ENCODE peak calls at places on chromosomes 7 and 10, in five cellular contexts. B is CD8-positive, alpha-beta T cell; S is HFF-Myc; Y is fibroblast of pulmonary artery; G is AG10803. N is an unnamed sample.

GRCh38 chr10:52775132-52775647 is 2.6 kb upstream of the MBL2 start:
- DNase-seq in B (no peak), S (no peak), Y (no peak), G (no peak), N (no peak)

GRCh38 chr10:132480356-132480755 is 57.2 kb upstream of the INPP5A start:
- DNase-seq in B (no peak), S (no peak), Y (no peak), G (no peak), N (no peak)

GRCh38 chr7:74012842-74013249 is 15.1 kb upstream of the ELN start:
- DNase-seq in B (no peak), S (no peak), Y (no peak), G (no peak), N (no peak)

GRCh38 chr10:17536221-17536620 is 81.0 kb downstream of the HACD1 start:
- DNase-seq in B (no peak), S (no peak), Y (no peak), G (peak), N (no peak)

GRCh38 chr7:66110861-66111260 is 3.8 kb upstream of the CRCP start:
- DNase-seq in B (no peak), S (no peak), Y (peak), G (peak), N (peak)

GRCh38 chr10:131816941-131817700 is 83.7 kb upstream of the PPP2R2D start:
- DNase-seq in B (no peak), S (no peak), Y (no peak), G (no peak), N (no peak)

GRCh38 chr7:152464312-152465117 is 28.7 kb upstream of the KMT2C start:
- DNase-seq in B (peak), S (peak), Y (peak), G (peak), N (peak)

GRCh38 chr10:43125274-43125845 is 12.9 kb upstream of the CSGALNACT2 start:
- DNase-seq in B (no peak), S (no peak), Y (no peak), G (no peak), N (no peak)

GRCh38 chr10:3779146-3779707 is 5.8 kb downstream of the KLF6 start:
- DNase-seq in B (no peak), S (no peak), Y (peak), G (peak), N (no peak)

GRCh38 chr7:148385009-148385682 is 205.4 kb upstream of the C7orf33 start:
- DNase-seq in B (no peak), S (no peak), Y (no peak), G (no peak), N (no peak)

GRCh38 chr10:84138478-84139125 is 707 bp upstream of the GHITM start:
- DNase-seq in B (peak), S (no peak), Y (no peak), G (no peak), N (no peak)

GRCh38 chr10:70672165-70672992 is at the start of gene ADAMTS14:
- DNase-seq in B (peak), S (no peak), Y (no peak), G (peak), N (no peak)

GRCh38 chr10:119439922-119440321 is 102.6 kb downstream of the RGS10 start:
- DNase-seq in B (no peak), S (no peak), Y (no peak), G (no peak), N (no peak)

GRCh38 chr10:128456271-128456670 is 330.0 kb upstream of the MKI67 start:
- DNase-seq in B (no peak), S (no peak), Y (no peak), G (no peak), N (no peak)

GRCh38 chr10:60823324-60823723 is 45.0 kb downstream of the CDK1 start:
- DNase-seq in B (no peak), S (no peak), Y (no peak), G (no peak), N (no peak)
- TF ChIP-seq CTCF in B (no peak), S (no peak), Y (no peak), G (no peak), N (no peak)

DNA sequence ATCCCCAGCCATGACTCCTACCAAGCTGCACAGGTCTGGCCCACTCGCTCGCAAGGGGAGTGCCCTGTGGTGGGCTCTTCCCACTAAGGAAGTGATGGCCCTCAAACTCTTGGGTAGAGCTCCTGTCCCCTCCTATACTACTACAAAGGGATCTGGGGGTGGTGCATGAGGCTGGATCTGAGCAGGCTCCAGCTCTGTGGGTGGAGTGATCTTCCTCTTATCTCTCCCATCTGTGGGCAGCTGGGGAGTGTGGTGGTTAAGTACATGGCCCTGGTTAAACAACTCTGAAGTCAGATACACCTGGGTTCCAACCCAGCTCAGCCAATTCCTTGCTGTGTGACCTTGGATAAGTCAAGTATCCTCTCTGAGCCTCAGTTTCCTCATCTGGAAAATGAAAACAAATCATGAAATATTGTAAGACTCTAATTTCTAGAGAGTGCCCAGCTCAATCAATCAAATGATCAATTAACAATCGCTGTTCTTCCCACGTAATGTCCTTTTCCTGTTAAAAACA is 17.4 kb downstream of the DDIT4 start:
- DNase-seq in B (no peak), S (no peak), Y (no peak), G (no peak), N (no peak)
- H3K4me3 ChIP-seq in B (no peak), S (no peak), Y (no peak), G (no peak), N (no peak)

DNA sequence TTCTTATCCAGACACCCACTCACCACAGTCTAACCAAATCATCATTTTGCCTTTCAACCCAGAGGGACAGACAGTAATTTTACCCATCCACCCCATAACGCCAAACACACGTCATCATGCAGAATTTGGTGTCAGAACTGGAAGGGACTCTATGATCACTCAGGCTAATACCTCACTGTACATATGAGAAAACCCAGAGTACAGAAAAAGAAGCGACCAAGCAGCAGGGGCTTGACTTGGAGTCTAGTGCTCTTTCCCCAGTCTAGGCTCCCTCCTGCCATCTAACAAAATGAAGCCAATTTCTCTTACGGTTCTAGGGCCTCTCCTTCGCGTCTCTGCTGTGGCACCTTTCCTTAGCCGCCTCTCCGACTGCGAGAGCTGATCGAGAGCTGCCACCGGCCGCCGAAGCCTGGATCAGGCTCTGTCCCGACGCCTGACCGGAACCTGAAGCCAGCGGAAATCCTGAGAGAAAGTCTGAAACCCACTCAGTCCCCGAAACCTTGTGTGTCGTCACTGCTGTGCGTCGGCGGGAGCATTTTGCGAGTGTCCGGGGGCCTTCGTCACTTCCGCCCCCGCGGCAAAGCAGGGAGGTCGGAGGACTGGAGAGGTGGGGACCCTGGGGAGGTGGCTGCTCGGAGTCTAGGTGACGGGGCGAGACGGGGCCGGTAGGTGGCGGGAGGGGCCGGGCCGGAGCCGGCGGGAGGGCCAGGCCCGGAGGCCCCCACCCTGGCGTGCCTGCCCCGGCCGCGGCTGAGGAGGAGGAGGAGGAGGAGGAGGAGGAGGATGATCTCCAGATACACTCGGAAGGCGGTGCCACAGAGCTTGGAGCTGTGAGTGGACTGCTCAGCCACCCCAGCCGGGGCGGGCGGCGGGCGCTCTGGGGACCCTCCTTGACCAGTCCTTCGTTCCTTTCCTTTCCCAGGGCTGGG is at the start of the genes ECD and FAM149B1:
- DNase-seq in B (peak), S (peak), Y (peak), G (peak), N (peak)
- TF ChIP-seq CTCF in B (peak), S (no peak), Y (no peak), G (no peak), N (no peak)

DNA sequence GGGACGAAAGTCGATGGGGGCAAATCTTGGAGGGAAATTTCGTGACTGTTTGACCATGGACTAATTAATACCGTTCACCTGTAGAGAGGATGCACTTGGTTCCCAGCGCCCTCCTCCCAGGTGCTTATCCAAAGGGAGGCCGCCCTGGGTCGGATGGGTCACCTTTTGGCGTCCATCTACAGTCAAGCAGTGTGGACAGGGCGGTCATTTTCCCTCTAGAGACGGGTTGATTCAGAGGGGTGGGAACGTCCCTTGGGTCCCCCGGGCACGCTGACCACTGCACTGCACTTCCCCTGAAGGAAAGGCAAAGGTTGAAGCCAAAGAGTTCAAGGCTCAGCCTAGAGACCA is 2.0 kb downstream of the PRR15 start:
- DNase-seq in B (no peak), S (no peak), Y (no peak), G (no peak), N (no peak)
- H3K4me3 ChIP-seq in B (no peak), S (peak), Y (peak), G (peak), N (no peak)

GRCh38 chr7:118352854-118353453 is 128.4 kb downstream of the ANKRD7 start:
- DNase-seq in B (no peak), S (no peak), Y (peak), G (no peak), N (no peak)
- TF ChIP-seq CTCF in B (no peak), S (no peak), Y (no peak), G (no peak), N (no peak)

N was measured in AG09309.